ENCODE peak calls at places on chromosomes 6 and 20, in four cellular contexts. D is mammary epithelial cell, M is H9, O is hepatocyte. I is an unnamed sample.

GRCh38 chr6:6942826-6943225 is 164.9 kb upstream of the RREB1 start:
- DNase-seq in O (no peak), M (no peak), D (no peak), I (no peak)

GRCh38 chr6:2658788-2659187 is 91.9 kb downstream of the MYLK4 start:
- DNase-seq in O (peak; percentile 20), D (peak; percentile 100), M (no peak), I (peak; percentile 42)

GRCh38 chr20:46200582-46201570 is 82.8 kb downstream of the CD40 start:
- DNase-seq in M (no peak), D (no peak), O (no peak), I (no peak)

GRCh38 chr6:39188577-39188976 is 40.7 kb downstream of the KCNK5 start:
- DNase-seq in D (no peak), M (no peak), O (no peak), I (no peak)

GRCh38 chr6:2196079-2196679 is 49.2 kb downstream of the GMDS start:
- DNase-seq in O (peak; percentile 74), D (peak; percentile 40), M (no peak), I (peak; percentile 76)

GRCh38 chr6:14458669-14459266 is 341.2 kb downstream of the CD83 start:
- DNase-seq in D (peak; percentile 72), O (peak; percentile 39), M (no peak), I (peak; percentile 96)

GRCh38 chr6:107103082-107103481 is 12.2 kb downstream of the BEND3 start:
- DNase-seq in M (peak; percentile 76), O (no peak), D (no peak), I (no peak)

GRCh38 chr6:139161169-139161568 is 26.3 kb downstream of the HECA start:
- DNase-seq in D (peak; percentile 54), O (no peak), M (no peak), I (no peak)

GRCh38 chr6:112296122-112296521 is 41.8 kb upstream of the LAMA4 start:
- DNase-seq in M (peak; percentile 68), D (peak; percentile 30), O (peak; percentile 16), I (peak; percentile 56)

GRCh38 chr6:168061269-168062210 is 17.5 kb downstream of the FRMD1 start:
- DNase-seq in D (no peak), O (no peak), M (no peak), I (no peak)

GRCh38 chr20:29690274-29690673 is 1567.2 kb upstream of the DEFB115 start:
- DNase-seq in M (no peak), O (no peak), D (no peak), I (no peak)

GRCh38 chr20:36823126-36823525 is 49.6 kb upstream of the DSN1 start:
- DNase-seq in O (no peak), M (no peak), D (no peak), I (no peak)

GRCh38 chr20:43448748-43449535 is 8.8 kb upstream of the SRSF6 start:
- DNase-seq in M (peak; percentile 66), O (peak; percentile 68), D (peak; percentile 26), I (peak; percentile 74)

GRCh38 chr6:11152581-11152980 is 41.1 kb upstream of the ERVFRD-1 start:
- DNase-seq in D (no peak), O (no peak), M (no peak), I (no peak)

GRCh38 chr6:11791354-11792107 is 12.9 kb upstream of the ADTRP start:
- DNase-seq in M (peak; percentile 46), D (peak; percentile 75), O (no peak), I (no peak)

GRCh38 chr6:71460933-71461332 is 172.3 kb downstream of the OGFRL1 start:
- DNase-seq in D (peak; percentile 74), M (no peak), O (no peak), I (peak; percentile 8)

GRCh38 chr20:36092424-36093024 is 62.0 kb upstream of the EPB41L1 start:
- DNase-seq in M (peak; percentile 32), D (no peak), O (peak; percentile 69), I (peak; percentile 25)

GRCh38 chr6:168132531-168133184 is 53.6 kb upstream of the FRMD1 start:
- DNase-seq in M (peak; percentile 85), D (no peak), O (peak; percentile 73), I (peak; percentile 47)

GRCh38 chr6:68649669-68650068 is 14.6 kb downstream of the ADGRB3 start:
- DNase-seq in D (no peak), O (no peak), M (no peak), I (no peak)

GRCh38 chr6:49082611-49083010 is 380.4 kb downstream of the MMUT start:
- DNase-seq in D (peak; percentile 60), M (no peak), O (no peak), I (peak; percentile 19)

GRCh38 chr20:50727792-50728485 is 3.4 kb upstream of the PARD6B start:
- DNase-seq in D (no peak), O (no peak), M (peak; percentile 6), I (no peak)

GRCh38 chr6:14146459-14147096 is 29.0 kb downstream of the CD83 start:
- DNase-seq in O (no peak), D (no peak), M (no peak), I (no peak)

GRCh38 chr6:90790696-90791095 is 203.8 kb upstream of the MAP3K7 start:
- DNase-seq in O (peak; percentile 7), D (peak; percentile 64), M (no peak), I (no peak)

GRCh38 chr6:110980648-110981047 is 1.2 kb upstream of the RPF2 start:
- DNase-seq in O (no peak), M (no peak), D (no peak), I (no peak)

GRCh38 chr6:101268541-101268940 is 125.0 kb upstream of the GRIK2 start:
- DNase-seq in D (peak; percentile 19), M (no peak), O (no peak), I (no peak)

GRCh38 chr20:23407770-23408467 is 13.4 kb downstream of the NAPB start:
- DNase-seq in D (no peak), M (no peak), O (no peak), I (no peak)

GRCh38 chr20:56808119-56808725 is 179.1 kb downstream of the TFAP2C start:
- DNase-seq in M (no peak), O (no peak), D (no peak), I (no peak)

GRCh38 chr20:52981051-52981450 is 8.9 kb downstream of the TSHZ2 start:
- DNase-seq in M (no peak), O (no peak), D (no peak), I (no peak)

GRCh38 chr6:79269877-79270276 is 35.4 kb upstream of the HMGN3 start:
- DNase-seq in D (peak; percentile 66), M (no peak), O (peak; percentile 49), I (no peak)

GRCh38 chr20:49973964-49974363 is 8.8 kb upstream of the SNAI1 start:
- DNase-seq in O (no peak), D (no peak), M (no peak), I (no peak)

GRCh38 chr6:119353696-119354095 is 4.1 kb upstream of the MAN1A1 start:
- DNase-seq in M (no peak), O (no peak), D (no peak), I (no peak)

GRCh38 chr20:51354769-51355319 is 187.7 kb downstream of the NFATC2 start:
- DNase-seq in O (no peak), D (no peak), M (no peak), I (peak; percentile 98)

GRCh38 chr6:155313602-155314091 is 637 bp downstream of the TFB1M start:
- DNase-seq in D (peak; percentile 30), O (peak; percentile 24), M (no peak), I (peak; percentile 24)

GRCh38 chr6:4059115-4059777 is 19.7 kb downstream of the FAM217A start:
- DNase-seq in O (peak; percentile 24), D (peak; percentile 83), M (no peak), I (peak; percentile 93)

GRCh38 chr6:69918766-69919165 is 52.4 kb downstream of the COL19A1 start:
- DNase-seq in M (no peak), O (no peak), D (no peak), I (no peak)

GRCh38 chr6:27541212-27541931 is 68.5 kb upstream of the ZNF184 start:
- DNase-seq in D (peak; percentile 52), O (no peak), M (peak; percentile 60), I (peak; percentile 61)

GRCh38 chr6:43768983-43769525 is 957 bp upstream of the VEGFA start:
- DNase-seq in M (no peak), O (peak; percentile 64), D (no peak), I (no peak)

GRCh38 chr6:14055541-14055940 is 62.0 kb upstream of the CD83 start:
- DNase-seq in M (no peak), D (no peak), O (no peak), I (peak; percentile 53)

GRCh38 chr6:158698876-158699440 is 49.1 kb downstream of the SYTL3 start:
- DNase-seq in M (no peak), D (no peak), O (no peak), I (no peak)
- H3K4me2 ChIP-seq in M (no peak overlapping the region), D (no peak overlapping the region), O (no peak overlapping the region), I (no peak overlapping the region)

GRCh38 chr6:98844244-98845161 is 10.1 kb downstream of the POU3F2 start:
- DNase-seq in M (no peak), O (no peak), D (no peak), I (no peak)

GRCh38 chr6:98847767-98848538 is 13.6 kb downstream of the POU3F2 start:
- DNase-seq in M (peak; percentile 63), O (peak; percentile 40), D (no peak), I (no peak)

GRCh38 chr6:98847392-98847766 is 13.0 kb downstream of the POU3F2 start:
- DNase-seq in O (no peak), D (no peak), M (peak; percentile 50), I (no peak)

GRCh38 chr6:98845201-98846020 is 11.0 kb downstream of the POU3F2 start:
- DNase-seq in M (peak; percentile 90), D (peak; percentile 58), O (peak; percentile 90), I (peak; percentile 74)

DNA sequence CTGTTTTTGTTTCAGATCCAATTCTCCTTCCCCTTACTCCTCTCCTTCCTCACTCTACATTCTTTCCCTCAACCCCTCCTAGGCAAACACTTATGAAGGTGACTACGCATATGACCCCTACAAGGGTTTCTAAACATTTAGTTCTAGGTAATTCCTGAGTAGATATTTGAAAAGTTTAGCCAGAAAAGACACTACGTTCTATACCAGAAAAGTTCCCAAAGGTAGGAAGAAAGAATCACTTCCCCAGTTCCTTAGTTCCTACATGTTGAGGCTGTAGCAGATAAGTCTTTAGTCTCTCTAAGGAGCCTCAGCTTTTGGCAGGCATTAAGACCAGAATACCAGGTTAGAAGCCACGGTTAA is 11.6 kb downstream of the POU3F2 start:
- DNase-seq in D (no peak), O (no peak), M (no peak), I (no peak)
- H3K27me3 ChIP-seq in D (peaks cover 45% of the 10 kb centered on the region), O (peaks cover 94% of the 10 kb centered on the region), M (peaks cover 35% of the 10 kb centered on the region), I (peaks cover 47% of the 10 kb centered on the region)

GRCh38 chr6:36793296-36793912 is 45.8 kb downstream of the CPNE5 start:
- DNase-seq in M (no peak), O (no peak), D (no peak), I (no peak)
- H3K4me2 ChIP-seq in M (peak overlapping the region; percentile 19), O (no peak overlapping the region), D (no peak overlapping the region), I (no peak overlapping the region)

GRCh38 chr20:58512808-58513552 is 2.2 kb downstream of the APCDD1L start:
- DNase-seq in M (peak; percentile 52), O (no peak), D (no peak), I (no peak)
- H3K27me3 ChIP-seq in M (peaks cover 18% of the 10 kb centered on the region), O (peaks cover 57% of the 10 kb centered on the region), D (peaks cover 5% of the 10 kb centered on the region), I (no peaks in the 10 kb centered on the region)

DNA sequence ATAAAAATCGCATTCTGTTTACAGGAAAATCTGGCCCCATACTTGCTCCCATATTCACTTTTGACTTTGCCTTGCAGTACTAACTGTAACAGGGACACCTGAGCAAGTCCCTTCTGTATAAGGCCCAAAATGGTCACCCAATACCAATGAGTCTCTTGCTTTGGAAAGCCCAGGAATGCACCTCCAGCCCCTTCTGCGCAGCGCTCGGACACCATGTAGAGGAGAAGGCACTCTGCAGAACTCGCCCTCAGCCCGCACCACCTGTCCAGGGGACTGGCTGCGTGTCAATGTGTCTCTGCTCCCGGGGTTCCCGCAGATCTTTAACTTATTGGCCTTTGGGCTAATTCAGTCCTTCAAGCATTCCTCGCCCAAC is 746 bp upstream of the PRND start:
- DNase-seq in M (peak; percentile 46), D (no peak), O (no peak), I (no peak)
- H3K4me2 ChIP-seq in M (peak overlapping the region; percentile 41), D (peak overlapping the region; percentile 29), O (peak overlapping the region; percentile 43), I (peak overlapping the region; percentile 73)

GRCh38 chr20:58737198-58737597 is 44.6 kb downstream of the NPEPL1 start:
- DNase-seq in M (no peak), D (no peak), O (no peak), I (no peak)
- H3K27me3 ChIP-seq in M (no peaks in the 10 kb centered on the region), D (no peaks in the 10 kb centered on the region), O (no peaks in the 10 kb centered on the region), I (peaks cover 85% of the 10 kb centered on the region)

I was measured in PC-3.